ENCODE peak calls at places on chromosomes 13 and 19, in four cellular contexts. B is HepG2, A is K562, N is GM12878. Z is an unnamed sample.

GRCh38 chr13:76884167-76884566 is 2.0 kb downstream of the KCTD12 start:
- DNase-seq in B (no peak), A (no peak), N (no peak), Z (no peak)

GRCh38 chr13:101785858-101786257 is 333.4 kb downstream of the ITGBL1 start:
- DNase-seq in B (peak), A (no peak), N (no peak), Z (peak)

GRCh38 chr19:48348039-48348438 is 15.7 kb downstream of the TMEM143 start:
- DNase-seq in B (peak), A (no peak), N (no peak), Z (no peak)

GRCh38 chr19:41957838-41958366 is 1.2 kb downstream of the RABAC1 start:
- DNase-seq in B (peak), A (peak), N (no peak), Z (peak)

GRCh38 chr19:50496189-50497029 is 14.6 kb downstream of the JOSD2 start:
- DNase-seq in B (peak), A (no peak), N (no peak), Z (peak)

GRCh38 chr19:44998025-44998424 is 3.2 kb upstream of the RELB start:
- DNase-seq in B (no peak), A (no peak), N (no peak), Z (no peak)

GRCh38 chr19:39307233-39307821 is 11.1 kb downstream of the IFNL1 start:
- DNase-seq in B (no peak), A (no peak), N (no peak), Z (no peak)

GRCh38 chr19:46448601-46449000 is 19.9 kb upstream of the PNMA8C start:
- DNase-seq in B (no peak), A (no peak), N (no peak), Z (no peak)

GRCh38 chr13:109256866-109257760 is 529.3 kb downstream of the IRS2 start:
- DNase-seq in B (peak), A (no peak), N (no peak), Z (no peak)

GRCh38 chr13:114046447-114046846 is 72.6 kb upstream of the C13orf46 start:
- DNase-seq in B (no peak), A (no peak), N (no peak), Z (no peak)

GRCh38 chr19:49559928-49560327 is 20.4 kb downstream of the NOSIP start:
- DNase-seq in B (no peak), A (no peak), N (no peak), Z (no peak)

GRCh38 chr13:111636804-111637203 is 316.4 kb downstream of the TEX29 start:
- DNase-seq in B (no peak), A (no peak), N (no peak), Z (no peak)

GRCh38 chr13:35512271-35512920 is 35.9 kb upstream of the MAB21L1 start:
- DNase-seq in B (no peak), A (no peak), N (no peak), Z (no peak)

GRCh38 chr19:32017341-32017948 is 328.0 kb upstream of the ZNF507 start:
- DNase-seq in B (no peak), A (no peak), N (no peak), Z (no peak)

GRCh38 chr19:36604656-36605100 is 435 bp upstream of the ZNF382 start:
- DNase-seq in B (peak), A (peak), N (peak), Z (peak)

GRCh38 chr13:114066956-114067355 is 65.5 kb downstream of the RASA3 start:
- DNase-seq in B (no peak), A (no peak), N (no peak), Z (no peak)

GRCh38 chr13:97974773-97975172 is 21.3 kb downstream of the IPO5 start:
- DNase-seq in B (no peak), A (no peak), N (no peak), Z (no peak)

GRCh38 chr13:79541426-79542049 is 60.6 kb downstream of the NDFIP2 start:
- DNase-seq in B (peak), A (peak), N (peak), Z (peak)

GRCh38 chr19:46841458-46842083 is 9.1 kb downstream of the AP2S1 start:
- DNase-seq in B (no peak), A (peak), N (no peak), Z (no peak)

GRCh38 chr19:44748426-44749254 is at the start of gene BCL3:
- DNase-seq in B (no peak), A (peak), N (no peak), Z (peak)

GRCh38 chr19:13036366-13036976 is 41.2 kb downstream of the NFIX start:
- DNase-seq in B (no peak), A (peak), N (no peak), Z (no peak)
- TF ChIP-seq NFIC in B (no peak), A (no peak), N (no peak), Z (no peak)

GRCh38 chr19:7987084-7987768 is 18.2 kb downstream of the ELAVL1 start:
- DNase-seq in B (no peak), A (no peak), N (no peak), Z (no peak)
- TF ChIP-seq NFIC in B (no peak), A (no peak), N (no peak), Z (no peak)

GRCh38 chr19:7736148-7736547 is 4.2 kb upstream of the CLEC4G start:
- DNase-seq in B (no peak), A (no peak), N (no peak), Z (no peak)

GRCh38 chr19:7737215-7737614 is 5.3 kb upstream of the CLEC4G start:
- DNase-seq in B (no peak), A (no peak), N (no peak), Z (no peak)

GRCh38 chr19:7732045-7732444 is at the start of gene CLEC4G:
- DNase-seq in B (no peak), A (no peak), N (no peak), Z (no peak)

GRCh38 chr19:7733376-7733775 is 1.5 kb upstream of the CLEC4G start:
- DNase-seq in B (no peak), A (no peak), N (no peak), Z (no peak)

DNA sequence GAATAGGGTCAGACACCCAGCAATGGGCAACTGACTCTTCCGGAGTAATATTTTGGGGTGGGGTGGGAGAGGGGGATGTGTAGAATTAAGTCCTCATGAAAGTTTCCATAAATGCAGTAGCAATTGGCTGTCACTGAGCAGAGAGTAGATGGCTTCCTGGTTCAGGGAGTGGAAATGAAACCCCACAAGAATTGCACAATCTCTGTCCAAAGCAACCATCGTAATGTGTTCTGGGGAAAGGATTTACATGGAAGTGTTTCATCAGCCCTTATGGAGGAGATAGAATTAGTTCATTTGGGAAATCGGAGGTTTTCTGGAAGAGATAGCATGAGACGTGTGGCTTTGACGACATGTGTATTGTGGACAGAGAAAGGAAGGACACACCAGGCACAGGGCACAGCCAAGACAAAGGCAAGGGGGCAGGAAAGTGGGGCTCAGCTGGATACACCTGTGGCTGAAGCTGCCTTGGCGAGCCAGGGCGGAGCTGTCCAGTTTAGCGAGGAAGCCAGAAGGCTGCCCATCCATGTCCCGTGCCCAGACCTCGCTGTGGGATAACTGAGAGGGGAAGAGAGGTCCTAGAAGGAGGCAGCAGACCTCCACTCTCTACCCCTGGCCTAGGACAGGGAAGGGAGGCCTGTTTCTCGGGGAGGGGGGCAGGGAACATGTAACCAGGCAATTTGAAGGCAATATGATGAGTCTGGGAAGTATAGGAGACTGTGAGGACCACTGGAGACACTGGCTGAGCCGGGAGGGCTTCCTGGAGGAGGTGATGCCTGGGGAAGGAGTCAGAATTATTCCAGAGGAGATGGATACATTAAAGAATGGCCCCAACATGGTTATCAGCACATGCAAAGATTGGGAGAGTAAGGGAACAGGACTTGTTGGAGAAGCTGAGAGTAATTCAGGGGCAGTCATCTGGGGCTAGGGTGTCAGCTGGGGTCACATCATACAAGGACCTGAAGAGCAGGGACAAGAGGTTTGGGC is 2.6 kb upstream of the CLEC4G start:
- DNase-seq in B (no peak), A (no peak), N (no peak), Z (no peak)
- TF ChIP-seq NFIC in B (no peak), A (no peak), N (no peak), Z (no peak)

GRCh38 chr19:5071579-5071978 is 102.7 kb downstream of the KDM4B start:
- DNase-seq in B (no peak), A (no peak), N (no peak), Z (no peak)
- TF ChIP-seq NFIC in B (no peak), A (no peak), N (no peak), Z (no peak)

GRCh38 chr13:42279080-42279479 is 7.1 kb downstream of the AKAP11 start:
- DNase-seq in B (no peak), A (no peak), N (no peak), Z (no peak)
- TF ChIP-seq NFIC in B (no peak), A (no peak), N (no peak), Z (no peak)

GRCh38 chr13:39350461-39350881 is 252.5 kb downstream of the LHFPL6 start:
- DNase-seq in B (no peak), A (no peak), N (no peak), Z (no peak)
- TF ChIP-seq NFIC in B (no peak), A (no peak), N (no peak), Z (no peak)

DNA sequence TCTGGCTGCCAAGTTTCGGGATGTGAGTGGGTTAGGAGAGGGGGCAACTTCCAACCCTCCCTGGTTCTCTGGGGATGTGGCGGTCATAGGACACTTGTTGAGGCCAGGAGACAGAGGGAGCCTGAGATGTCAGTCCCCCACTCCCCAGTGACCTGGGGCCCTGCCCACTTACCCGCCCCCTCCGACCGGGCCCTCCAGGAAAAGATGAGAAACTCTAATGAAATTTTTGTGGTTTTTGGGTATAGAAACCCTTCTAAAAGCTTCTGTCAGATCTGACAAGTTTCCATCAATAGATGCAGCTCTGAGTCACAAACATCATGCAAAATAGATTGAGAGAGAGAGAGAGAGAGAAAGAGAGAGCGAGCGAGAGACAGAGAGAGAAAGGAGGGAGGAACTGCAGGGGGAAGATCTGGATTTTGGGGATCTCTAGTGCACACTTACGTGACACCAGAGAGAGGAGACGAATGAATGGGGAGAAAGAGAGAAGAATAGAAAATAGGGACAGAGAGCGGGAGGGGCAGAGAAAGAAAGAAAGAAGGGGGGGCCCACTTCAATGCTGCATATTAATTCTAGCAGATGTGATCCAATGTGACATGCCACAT is 94.0 kb downstream of the PTPRS start:
- DNase-seq in B (no peak), A (no peak), N (no peak), Z (no peak)
- TF ChIP-seq NFIC in B (no peak), A (no peak), N (no peak), Z (no peak)

GRCh38 chr13:31427151-31427867 is 227.5 kb downstream of the B3GLCT start:
- DNase-seq in B (no peak), A (no peak), N (no peak), Z (no peak)

GRCh38 chr13:31421756-31422155 is 222.0 kb downstream of the B3GLCT start:
- DNase-seq in B (no peak), A (no peak), N (no peak), Z (no peak)

GRCh38 chr13:31426395-31426794 is 226.6 kb downstream of the B3GLCT start:
- DNase-seq in B (no peak), A (no peak), N (no peak), Z (no peak)

GRCh38 chr13:31424130-31424729 is 224.5 kb downstream of the B3GLCT start:
- DNase-seq in B (peak), A (peak), N (peak), Z (peak)
- TF ChIP-seq NFIC in B (no peak), A (no peak), N (no peak), Z (no peak)

GRCh38 chr13:46571189-46571901 is 18.4 kb downstream of the LRCH1 start:
- DNase-seq in B (peak), A (no peak), N (no peak), Z (no peak)

GRCh38 chr13:46571941-46572340 is 19.0 kb downstream of the LRCH1 start:
- DNase-seq in B (no peak), A (no peak), N (no peak), Z (no peak)

GRCh38 chr13:46567671-46568070 is 14.7 kb downstream of the LRCH1 start:
- DNase-seq in B (no peak), A (no peak), N (no peak), Z (no peak)

GRCh38 chr13:46570273-46570672 is 17.3 kb downstream of the LRCH1 start:
- DNase-seq in B (no peak), A (no peak), N (no peak), Z (no peak)

DNA sequence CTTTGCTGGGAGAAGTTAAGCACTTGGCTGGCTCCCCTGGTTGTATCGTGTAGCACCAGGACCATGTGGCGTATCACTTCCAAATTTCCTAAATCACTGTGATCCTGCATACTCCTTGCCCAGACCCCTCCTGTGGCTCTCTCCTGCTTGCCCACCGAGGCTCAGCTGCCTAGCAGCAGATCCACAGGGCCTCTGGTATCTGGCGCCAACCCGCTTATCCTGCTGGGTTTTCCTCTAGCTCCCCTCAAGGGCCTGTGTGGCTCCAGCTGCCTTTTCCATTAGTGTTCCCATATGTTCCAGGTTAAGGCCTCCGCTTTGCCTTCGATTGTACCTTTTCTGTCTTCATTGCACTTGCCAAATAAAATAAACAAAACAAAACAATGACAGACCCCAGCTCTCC is 16.5 kb downstream of the LRCH1 start:
- DNase-seq in B (no peak), A (no peak), N (no peak), Z (peak)
- TF ChIP-seq NFIC in B (no peak), A (no peak), N (no peak), Z (no peak)

DNA sequence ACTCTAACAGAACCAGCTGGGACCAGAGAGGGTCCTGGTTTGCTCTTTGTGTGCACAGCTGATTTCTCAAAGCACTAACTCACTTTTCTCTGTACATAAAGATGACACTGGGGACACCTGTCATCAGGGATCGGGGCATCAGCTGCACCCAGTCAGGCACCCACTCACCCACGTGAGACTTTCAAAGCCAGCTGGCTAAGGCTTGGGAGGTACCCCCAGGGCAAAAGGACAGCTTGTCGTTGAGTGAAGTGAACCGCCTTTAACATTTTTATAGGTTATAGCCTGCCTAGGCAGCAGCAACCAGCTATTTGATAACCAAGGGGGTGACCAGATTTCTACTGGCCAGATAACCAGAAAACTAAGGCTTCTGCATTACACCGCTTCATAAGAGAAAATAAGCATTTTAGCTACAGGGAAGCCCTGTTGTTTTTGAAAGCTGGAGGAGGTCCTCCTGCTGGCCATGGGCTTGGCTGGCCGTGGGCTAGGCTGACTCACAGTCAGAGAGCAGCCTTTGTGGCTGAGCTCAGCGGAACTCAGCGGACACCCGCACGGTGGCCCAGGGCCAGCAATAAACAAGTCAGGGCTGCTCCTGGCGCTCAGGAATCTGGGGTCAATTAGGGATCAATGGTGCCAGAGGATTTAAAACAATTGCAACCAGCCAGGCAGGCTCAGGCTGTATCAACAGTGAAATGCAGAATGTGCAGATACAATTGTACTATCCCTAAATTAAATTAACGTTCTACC is 57.1 kb downstream of the ALOX5AP start:
- DNase-seq in B (peak), A (peak), N (no peak), Z (peak)
- TF ChIP-seq NFIC in B (no peak), A (no peak), N (no peak), Z (peak)

Z was measured in SK-N-SH.